ENCODE peak calls at places on chromosomes 12 and 14, in four cellular contexts. Z is mesenchymal stem cell, S is SK-N-SH, Y is GM23248. N is an unnamed sample. For H3K4me1, the result is how much of the 10 kb centered on the place peaks cover.

GRCh38 chr14:77503138-77503537 is 4.5 kb upstream of the ISM2 start:
- DNase-seq in S (no peak), Z (no peak), Y (no peak), N (no peak)

GRCh38 chr12:1575287-1575798 is 19.0 kb downstream of the FBXL14 start:
- DNase-seq in Z (peak), S (peak), Y (peak), N (peak)

GRCh38 chr12:69698054-69698453 is 1.0 kb downstream of the BEST3 start:
- DNase-seq in Y (no peak), S (no peak), Z (no peak), N (no peak)

GRCh38 chr14:72567226-72567625 is 326.7 kb downstream of the DPF3 start:
- DNase-seq in Y (no peak), Z (no peak), S (no peak), N (no peak)

GRCh38 chr14:75880512-75880911 is 101.3 kb downstream of the TGFB3 start:
- DNase-seq in S (no peak), Y (no peak), Z (no peak), N (no peak)

GRCh38 chr14:23365353-23366162 is 586 bp upstream of the EFS start:
- DNase-seq in Z (peak), S (peak), Y (peak), N (peak)

GRCh38 chr14:20802341-20803084 is at the start of gene RNASE1:
- DNase-seq in S (no peak), Y (peak), Z (no peak), N (no peak)

GRCh38 chr14:76772300-76773187 is 11.3 kb downstream of the VASH1 start:
- DNase-seq in Z (peak), S (no peak), Y (no peak), N (peak)

GRCh38 chr12:108131657-108132126 is 2.6 kb downstream of the WSCD2 start:
- DNase-seq in Y (no peak), Z (no peak), S (no peak), N (no peak)

GRCh38 chr14:95575820-95576473 is 41.1 kb downstream of the GLRX5 start:
- DNase-seq in Z (no peak), S (no peak), Y (no peak), N (no peak)

GRCh38 chr14:84825481-84825880 is 704.5 kb upstream of the FLRT2 start:
- DNase-seq in Z (no peak), Y (peak), S (no peak), N (no peak)

GRCh38 chr12:90024261-90024660 is 315.6 kb upstream of the ATP2B1 start:
- DNase-seq in Y (peak), Z (peak), S (no peak), N (peak)

GRCh38 chr12:47527816-47528215 is 178.0 kb downstream of the RPAP3 start:
- DNase-seq in Z (peak), S (no peak), Y (peak), N (no peak)

GRCh38 chr14:95564060-95564459 is 29.2 kb downstream of the GLRX5 start:
- DNase-seq in Z (no peak), Y (peak), S (no peak), N (peak)

GRCh38 chr12:130339946-130340345 is 2.3 kb downstream of the PIWIL1 start:
- DNase-seq in Y (no peak), S (no peak), Z (no peak), N (peak)

GRCh38 chr14:73740921-73741326 is 26.7 kb upstream of the PNMA1 start:
- DNase-seq in Y (peak), Z (peak), S (peak), N (peak)

GRCh38 chr14:73743431-73743931 is 29.3 kb upstream of the PNMA1 start:
- DNase-seq in S (no peak), Z (peak), Y (no peak), N (peak)

GRCh38 chr14:73742520-73743238 is 28.5 kb upstream of the PNMA1 start:
- DNase-seq in S (no peak), Y (no peak), Z (no peak), N (peak)

GRCh38 chr14:73741386-73741875 is 27.2 kb upstream of the PNMA1 start:
- DNase-seq in S (peak), Z (peak), Y (peak), N (peak)

DNA sequence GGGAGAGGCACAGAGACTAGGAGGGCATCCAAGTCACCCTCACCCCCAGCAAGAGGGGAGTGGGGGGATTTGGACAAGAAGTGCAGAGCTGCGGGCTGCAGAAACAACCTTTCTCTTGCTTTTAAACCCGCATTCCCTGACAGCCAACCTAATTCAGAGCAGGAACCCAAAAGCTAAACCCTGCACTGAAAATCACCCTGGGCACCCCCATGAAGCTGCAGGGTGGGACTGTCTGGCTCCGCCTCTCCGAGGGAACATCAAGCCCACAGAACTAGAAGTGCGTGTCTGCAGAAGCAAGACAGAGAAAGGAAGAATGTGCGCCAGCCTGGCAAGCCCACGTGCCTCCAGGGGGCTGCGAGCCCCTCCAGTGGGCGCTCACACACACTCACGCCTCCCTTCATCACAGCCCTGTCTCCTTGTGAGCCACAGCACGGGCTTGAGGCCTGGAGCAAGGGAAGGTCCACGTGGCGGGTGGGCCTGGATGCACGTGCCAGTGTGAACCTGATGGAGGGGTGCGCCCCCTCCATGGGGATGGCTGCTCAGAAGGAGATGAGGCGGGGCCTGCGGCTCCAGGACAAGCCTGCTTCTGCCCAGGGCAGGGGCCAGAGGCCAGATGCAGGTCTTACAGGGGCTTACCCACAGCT is 27.8 kb upstream of the PNMA1 start:
- DNase-seq in Y (peak), Z (peak), S (peak), N (peak)
- H3K4me1 ChIP-seq in Y (half or more), Z (half or more), S (under half), N (half or more)

GRCh38 chr14:51658441-51659173 is 6.9 kb downstream of the FRMD6 start:
- DNase-seq in Y (peak), S (no peak), Z (no peak), N (no peak)
- H3K4me3 ChIP-seq in Y (peak), S (peak), Z (peak), N (peak)

DNA sequence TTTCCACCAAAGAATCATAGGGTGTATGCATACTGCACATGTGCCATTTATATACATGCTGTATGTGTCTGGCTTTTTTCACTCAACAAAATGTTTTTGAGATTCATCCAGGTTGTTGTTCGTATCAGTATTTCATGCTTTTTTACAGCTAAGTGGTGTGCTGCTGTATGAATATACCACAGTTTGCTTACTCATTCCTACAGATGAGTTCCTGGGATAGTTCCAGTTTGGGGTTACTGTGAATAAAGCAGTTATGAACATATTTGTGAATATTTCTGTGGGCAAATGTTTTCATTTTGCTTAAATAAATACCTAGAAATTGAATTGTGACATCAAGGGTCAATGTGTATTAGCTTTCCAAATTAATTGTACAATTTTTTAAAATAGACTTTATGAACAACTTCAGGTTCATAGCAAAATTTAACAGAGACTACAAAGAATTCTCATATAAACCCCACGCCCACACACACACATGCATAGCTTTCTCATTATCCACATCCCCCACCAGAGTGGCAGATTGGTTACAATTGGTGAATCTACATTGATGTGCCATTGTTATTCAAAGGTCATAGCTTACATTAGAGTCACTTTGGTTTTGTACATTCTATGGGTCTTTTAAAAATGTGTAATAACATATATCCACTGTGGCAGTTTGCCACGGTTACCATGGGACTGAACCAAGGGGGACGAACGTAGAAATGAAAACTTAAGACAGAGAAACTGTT is 6.9 kb upstream of the KRT6A start:
- DNase-seq in Z (no peak), Y (peak), S (no peak), N (no peak)
- H2AFZ ChIP-seq in Z (no peak), Y (no peak), S (no peak), N (no peak)

DNA sequence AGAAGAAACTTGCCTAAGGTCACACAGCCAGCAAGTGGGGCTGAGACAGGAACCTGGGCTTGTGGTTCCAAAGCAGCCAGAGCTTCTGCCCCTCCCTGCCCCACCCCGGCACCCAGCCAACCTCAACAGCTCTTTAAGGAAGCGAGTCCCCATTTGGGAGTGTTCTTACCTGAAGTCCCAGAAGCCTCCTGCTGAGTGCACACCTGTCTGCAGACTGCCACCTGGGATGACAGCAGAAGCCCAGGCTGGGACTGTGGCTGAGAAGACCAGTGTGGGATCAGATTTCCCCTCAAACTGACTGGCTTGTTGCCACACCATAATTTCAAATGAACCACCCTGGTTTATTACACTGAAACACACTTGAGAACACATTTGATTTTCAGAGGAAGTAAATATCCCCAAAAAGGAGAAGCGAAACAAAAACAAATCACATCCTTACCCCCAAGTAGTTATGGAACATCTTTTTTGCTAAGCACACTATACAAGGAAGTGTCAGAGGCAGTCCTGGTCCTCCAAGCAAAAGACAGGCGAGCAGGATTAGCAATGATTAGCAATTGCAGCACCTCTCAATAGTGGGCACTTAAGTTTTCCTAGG is 6.3 kb upstream of the RIN3 start:
- DNase-seq in Z (no peak), S (no peak), Y (no peak), N (peak)
- H3K4me1 ChIP-seq in Z (under half), S (under half), Y (under half), N (under half)

GRCh38 chr12:121632069-121632970 is 6.0 kb downstream of the ORAI1 start:
- DNase-seq in Y (no peak), Z (peak), S (no peak), N (peak)

GRCh38 chr12:121638298-121639202 is 12.2 kb downstream of the ORAI1 start:
- DNase-seq in Y (no peak), S (no peak), Z (no peak), N (peak)

GRCh38 chr12:121641343-121641630 is 15.0 kb downstream of the ORAI1 start:
- DNase-seq in Z (no peak), S (no peak), Y (no peak), N (no peak)

GRCh38 chr12:121634836-121635235 is 8.5 kb downstream of the ORAI1 start:
- DNase-seq in S (no peak), Z (no peak), Y (no peak), N (peak)

GRCh38 chr12:121637231-121637914 is 11.0 kb downstream of the ORAI1 start:
- DNase-seq in Z (no peak), S (no peak), Y (no peak), N (peak)
- H3K4me3 ChIP-seq in Z (no peak), S (no peak), Y (no peak), N (no peak)